ENCODE peak calls at places on chromosomes 11 and 22, in eight cellular contexts. Q, P, A, D, J, X, H and G are unnamed samples.

GRCh38 chr22:44317163-44317455 is 4.4 kb upstream of the SHISAL1 start:
- DNase-seq in Q (no peak), P (no peak), A (no peak), D (no peak), J (no peak), X (no peak), H (no peak), G (no peak)

GRCh38 chr11:106160494-106160893 is 83.0 kb downstream of the AASDHPPT start:
- DNase-seq in Q (no peak), P (no peak), A (no peak), D (no peak), J (no peak), X (no peak), H (no peak), G (no peak)

GRCh38 chr11:84655729-84656128 is 971.4 kb downstream of the DLG2 start:
- DNase-seq in Q (no peak), P (no peak), A (no peak), D (no peak), J (no peak), X (no peak), H (no peak), G (no peak)

GRCh38 chr11:26790738-26791137 is 68.9 kb upstream of the SLC5A12 start:
- DNase-seq in Q (no peak), P (no peak), A (no peak), D (no peak), J (no peak), X (no peak), H (no peak), G (no peak)

GRCh38 chr11:93537767-93538261 is 5.4 kb downstream of the SMCO4 start:
- DNase-seq in Q (no peak), P (peak), A (no peak), D (no peak), J (no peak), X (no peak), H (no peak), G (no peak)

GRCh38 chr22:39092111-39092867 is 4.8 kb upstream of the APOBEC3H start:
- DNase-seq in Q (no peak), P (no peak), A (no peak), D (no peak), J (no peak), X (no peak), H (no peak), G (no peak)

GRCh38 chr11:116426761-116427160 is 346.0 kb downstream of the BUD13 start:
- DNase-seq in Q (no peak), P (no peak), A (no peak), D (no peak), J (no peak), X (no peak), H (no peak), G (no peak)

GRCh38 chr11:66549696-66550095 is 3.0 kb downstream of the ACTN3 start:
- DNase-seq in Q (no peak), P (no peak), A (no peak), D (no peak), J (no peak), X (no peak), H (no peak), G (no peak)

GRCh38 chr11:69638941-69639681 is 1.8 kb upstream of the CCND1 start:
- DNase-seq in Q (peak), P (peak), A (peak), D (peak), J (peak), X (peak), H (peak), G (peak)

GRCh38 chr22:25558341-25558740 is 6.1 kb upstream of the GRK3 start:
- DNase-seq in Q (no peak), P (no peak), A (no peak), D (no peak), J (no peak), X (no peak), H (no peak), G (no peak)

GRCh38 chr11:72592698-72593097 is 81.5 kb downstream of the PDE2A start:
- DNase-seq in Q (no peak), P (no peak), A (no peak), D (no peak), J (no peak), X (no peak), H (no peak), G (no peak)

GRCh38 chr11:68610452-68611116 is 73.8 kb upstream of the GAL start:
- DNase-seq in Q (no peak), P (no peak), A (no peak), D (no peak), J (no peak), X (no peak), H (no peak), G (no peak)

GRCh38 chr11:124718801-124719200 is 20.9 kb upstream of the NRGN start:
- DNase-seq in Q (no peak), P (no peak), A (no peak), D (no peak), J (no peak), X (no peak), H (no peak), G (no peak)

GRCh38 chr22:42910221-42910942 is 53.3 kb upstream of the ARFGAP3 start:
- DNase-seq in Q (no peak), P (no peak), A (no peak), D (no peak), J (no peak), X (no peak), H (no peak), G (no peak)

GRCh38 chr11:64649304-64649703 is 58.3 kb downstream of the SLC22A12 start:
- DNase-seq in Q (no peak), P (no peak), A (no peak), D (no peak), J (peak), X (peak), H (no peak), G (no peak)

DNA sequence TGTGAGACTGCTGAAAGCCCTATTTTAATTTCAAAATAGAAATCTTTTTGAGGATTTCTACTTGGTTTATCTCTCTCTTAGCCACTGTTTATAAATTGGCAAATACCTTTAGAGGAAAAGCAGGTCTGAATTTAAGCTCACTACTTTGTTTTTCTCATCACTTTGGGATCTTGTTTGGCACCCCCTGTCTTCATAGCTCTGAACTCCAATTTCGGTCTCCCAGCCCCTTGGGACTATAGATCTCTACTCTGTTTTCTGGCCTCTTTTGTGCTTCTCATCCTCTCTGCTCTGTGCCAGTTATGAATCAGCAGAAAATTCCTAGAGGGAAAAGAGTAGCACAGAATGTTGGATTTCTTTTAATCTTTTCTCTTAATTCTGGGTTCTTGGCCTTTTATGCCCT is 118.3 kb downstream of the CYP2R1 start:
- DNase-seq in Q (no peak), P (no peak), A (no peak), D (no peak), J (no peak), X (no peak), H (no peak), G (no peak)
- TF ChIP-seq CTCF in Q (peak), P (no peak), A (peak), D (peak), J (no peak), X (no peak), H (no peak), G (no peak)

GRCh38 chr11:120563698-120564572 is 52.4 kb downstream of the GRIK4 start:
- DNase-seq in Q (no peak), P (no peak), A (no peak), D (peak), J (no peak), X (no peak), H (no peak), G (no peak)
- H3K4me3 ChIP-seq in Q (no peak), P (peak), A (peak), D (peak), J (no peak), X (no peak), H (peak), G (peak)

GRCh38 chr11:109641549-109641948 is 219.6 kb downstream of the C11orf87 start:
- DNase-seq in Q (peak), P (no peak), A (peak), D (no peak), J (no peak), X (no peak), H (no peak), G (no peak)
- TF ChIP-seq CTCF in Q (no peak), P (no peak), A (peak), D (no peak), J (no peak), X (no peak), H (no peak), G (peak)

GRCh38 chr22:50674127-50674493 is 1.5 kb downstream of the SHANK3 start:
- DNase-seq in Q (no peak), P (no peak), A (no peak), D (no peak), J (no peak), X (no peak), H (no peak), G (no peak)
- H3K4me3 ChIP-seq in Q (no peak), P (peak), A (no peak), D (peak), J (no peak), X (no peak), H (no peak), G (no peak)

GRCh38 chr22:37633693-37634504 is 5.6 kb upstream of the SH3BP1 start:
- DNase-seq in Q (peak), P (peak), A (peak), D (peak), J (peak), X (no peak), H (peak), G (peak)

GRCh38 chr22:37635157-37635556 is 4.3 kb upstream of the SH3BP1 start:
- DNase-seq in Q (no peak), P (no peak), A (no peak), D (no peak), J (no peak), X (no peak), H (no peak), G (no peak)

GRCh38 chr22:37636186-37636948 is 3.1 kb upstream of the SH3BP1 start:
- DNase-seq in Q (peak), P (no peak), A (peak), D (no peak), J (no peak), X (no peak), H (no peak), G (no peak)

GRCh38 chr22:37633082-37633692 is 6.3 kb upstream of the SH3BP1 start:
- DNase-seq in Q (no peak), P (no peak), A (no peak), D (no peak), J (no peak), X (no peak), H (no peak), G (no peak)

GRCh38 chr22:37634505-37635002 is 4.9 kb upstream of the SH3BP1 start:
- DNase-seq in Q (no peak), P (no peak), A (no peak), D (peak), J (peak), X (no peak), H (no peak), G (no peak)
- TF ChIP-seq CTCF in Q (peak), P (no peak), A (peak), D (no peak), J (peak), X (no peak), H (peak), G (peak)

DNA sequence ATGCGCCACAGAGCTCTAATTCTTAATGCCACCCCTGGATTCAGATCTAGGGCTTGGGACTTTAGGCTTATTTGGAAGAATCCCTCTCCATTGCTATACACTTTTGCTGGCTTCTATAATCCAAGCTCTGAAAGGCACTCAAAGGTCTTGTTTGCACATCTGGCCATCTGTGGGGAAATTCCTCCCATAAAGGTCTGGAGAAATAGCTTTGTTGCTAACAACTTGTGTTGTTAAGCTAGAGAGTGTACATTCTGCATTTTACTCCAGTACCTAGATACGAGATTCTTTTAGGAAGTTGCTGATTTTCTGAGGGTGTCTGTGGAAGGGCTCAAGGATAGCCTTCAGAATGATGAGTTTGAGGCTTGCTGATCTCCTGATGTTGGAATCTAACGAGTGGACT is 50.7 kb downstream of the UBASH3B start:
- DNase-seq in Q (peak), P (no peak), A (no peak), D (no peak), J (no peak), X (no peak), H (peak), G (no peak)
- H3K4me3 ChIP-seq in Q (no peak), P (no peak), A (no peak), D (no peak), J (no peak), X (no peak), H (no peak), G (no peak)

GRCh38 chr11:28257761-28258160 is 149.6 kb downstream of the METTL15 start:
- DNase-seq in Q (no peak), P (no peak), A (peak), D (no peak), J (no peak), X (no peak), H (no peak), G (no peak)
- TF ChIP-seq CTCF in Q (no peak), P (no peak), A (no peak), D (no peak), J (no peak), X (no peak), H (no peak), G (no peak)

DNA sequence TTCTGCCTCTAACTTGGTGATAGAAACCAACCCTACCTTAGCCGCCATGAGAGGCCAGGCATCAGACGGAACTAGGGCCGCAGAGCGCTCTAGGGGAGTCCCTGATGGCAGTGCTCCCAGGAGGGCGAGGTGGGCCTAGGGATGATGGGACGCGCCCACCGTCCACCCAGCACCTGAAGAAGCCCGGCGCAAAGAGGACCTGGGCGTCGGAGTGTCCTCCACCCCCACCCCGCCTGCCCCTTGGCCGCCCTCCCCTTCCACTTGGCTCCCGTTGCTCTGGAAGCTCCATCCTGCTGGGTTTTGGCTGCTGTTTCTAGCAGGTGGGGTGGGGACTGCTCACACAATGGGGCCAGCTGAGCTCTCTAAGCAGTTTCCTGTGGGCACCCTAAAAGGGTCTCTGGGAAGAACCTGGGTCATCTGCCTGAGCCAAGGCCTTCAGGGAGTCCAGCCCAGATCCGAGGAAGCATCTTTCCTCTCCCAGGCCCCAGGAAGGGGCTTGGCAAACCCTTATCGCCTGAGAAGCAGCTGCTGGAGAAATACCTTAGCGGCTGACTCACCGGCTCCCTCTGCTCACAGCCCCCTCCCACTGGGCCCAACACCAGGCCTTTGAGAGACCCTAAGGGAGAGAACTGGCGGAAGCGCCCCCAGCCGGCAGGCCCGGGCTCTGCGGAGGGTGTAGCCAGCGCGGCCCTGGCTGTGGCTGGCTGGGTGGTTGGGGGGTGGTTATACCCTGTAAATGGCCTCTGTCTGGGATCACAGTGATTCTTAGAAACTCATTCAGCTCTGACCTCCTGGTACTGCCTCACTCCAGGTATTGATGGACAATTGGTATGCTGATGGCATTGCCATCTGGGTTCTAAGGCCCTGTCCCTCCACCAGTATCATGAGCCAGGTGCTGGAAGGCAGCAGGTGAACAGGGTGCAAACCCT is 19.3 kb downstream of the CREB3L1 start:
- DNase-seq in Q (peak), P (no peak), A (peak), D (peak), J (peak), X (no peak), H (no peak), G (peak)
- H3K4me3 ChIP-seq in Q (peak), P (peak), A (no peak), D (peak), J (peak), X (no peak), H (peak), G (peak)

GRCh38 chr22:17201285-17201945 is 17.8 kb downstream of the ADA2 start:
- DNase-seq in Q (no peak), P (no peak), A (no peak), D (no peak), J (peak), X (no peak), H (no peak), G (no peak)
- TF ChIP-seq CTCF in Q (peak), P (no peak), A (peak), D (peak), J (peak), X (peak), H (no peak), G (no peak)

DNA sequence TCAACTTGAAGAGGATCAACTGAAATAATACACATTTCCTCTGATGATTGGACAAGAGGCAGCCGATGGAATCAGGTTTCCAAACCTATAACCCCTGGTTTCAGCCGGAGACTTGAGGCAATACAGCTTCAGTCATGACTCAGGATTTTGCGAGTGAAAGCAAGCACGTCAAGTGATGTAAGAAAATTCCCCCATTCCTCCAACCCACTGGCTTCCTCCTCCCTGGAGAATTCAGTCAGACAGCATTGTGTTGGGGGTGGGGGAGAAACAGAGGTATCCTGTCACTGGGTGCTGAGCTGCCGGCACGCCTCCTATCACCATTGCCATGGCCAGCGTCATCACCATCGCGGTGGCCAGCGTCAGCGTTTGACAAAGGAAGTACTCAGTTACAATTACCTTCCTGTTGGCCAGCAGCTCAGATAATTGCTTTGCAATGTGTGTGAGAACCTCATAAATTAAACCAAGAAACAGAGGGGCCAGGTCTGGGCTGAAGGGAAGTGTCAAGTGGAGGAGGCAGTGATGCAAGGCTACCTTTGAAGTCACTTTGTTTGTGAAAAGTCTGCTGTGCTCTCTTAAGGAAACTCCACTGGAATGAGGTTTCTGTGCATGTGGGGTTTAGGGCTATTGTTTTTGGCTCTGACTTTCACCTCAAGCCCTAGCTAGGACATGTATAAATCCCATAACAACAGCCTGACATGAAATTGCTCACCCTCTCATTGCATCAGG is 50.3 kb downstream of the LIF start:
- DNase-seq in Q (peak), P (peak), A (peak), D (peak), J (peak), X (peak), H (peak), G (peak)
- H3K4me3 ChIP-seq in Q (peak), P (peak), A (no peak), D (no peak), J (no peak), X (peak), H (peak), G (peak)